ENCODE peak calls at places on chromosomes 13 and 19, in four cellular contexts. J is transverse colon, W is H1, C is stomach. F is an unnamed sample.

GRCh38 chr19:40223135-40223822 is 3.2 kb downstream of the CCNP start:
- DNase-seq in J (peak; percentile 67), W (peak; percentile 89), C (peak; percentile 30), F (peak; percentile 90)

GRCh38 chr13:36530050-36530789 is 97.9 kb downstream of the CCNA1 start:
- DNase-seq in J (no peak), W (no peak), C (no peak), F (peak; percentile 36)

GRCh38 chr19:20278342-20278741 is 111.3 kb downstream of the ZNF486 start:
- DNase-seq in J (peak; percentile 12), W (no peak), C (peak; percentile 43), F (peak; percentile 58)

GRCh38 chr19:45667620-45668341 is at the start of gene GIPR:
- DNase-seq in J (peak; percentile 84), W (peak; percentile 89), C (peak; percentile 78), F (peak; percentile 90)

GRCh38 chr13:51113186-51113881 is 2.3 kb upstream of the C13orf42 start:
- DNase-seq in J (no peak), W (no peak), C (no peak), F (no peak)

GRCh38 chr19:44943801-44944249 is 1.8 kb downstream of the APOC4 start:
- DNase-seq in J (peak; percentile 60), W (no peak), C (peak; percentile 31), F (peak; percentile 81)

GRCh38 chr13:46909037-46909436 is 12.2 kb upstream of the HTR2A start:
- DNase-seq in J (no peak), W (no peak), C (no peak), F (no peak)

GRCh38 chr13:43516401-43516826 is 270.4 kb downstream of the ENOX1 start:
- DNase-seq in J (no peak), W (no peak), C (no peak), F (no peak)

GRCh38 chr13:64529874-64530485 is 2700.2 kb downstream of the PCDH9 start:
- DNase-seq in J (no peak), W (peak; percentile 52), C (no peak), F (no peak)

GRCh38 chr13:51643114-51643881 is 59.0 kb downstream of the WDFY2 start:
- DNase-seq in J (no peak), W (no peak), C (no peak), F (no peak)

GRCh38 chr19:13692096-13692495 is 72.2 kb upstream of the MRI1 start:
- DNase-seq in J (no peak), W (no peak), C (no peak), F (no peak)

GRCh38 chr19:7552781-7553180 is 17.3 kb downstream of the PNPLA6 start:
- DNase-seq in J (no peak), W (no peak), C (no peak), F (no peak)

GRCh38 chr19:32041681-32042292 is 303.6 kb upstream of the ZNF507 start:
- DNase-seq in J (peak; percentile 40), W (peak; percentile 59), C (no peak), F (peak; percentile 41)

GRCh38 chr19:15248648-15249559 is 16.7 kb upstream of the EPHX3 start:
- DNase-seq in J (peak; percentile 74), W (no peak), C (peak; percentile 76), F (peak; percentile 90)

GRCh38 chr13:111322001-111322915 is 1.8 kb downstream of the TEX29 start:
- DNase-seq in J (no peak), W (peak; percentile 39), C (peak; percentile 17), F (no peak)

GRCh38 chr13:38693641-38694040 is 6.8 kb downstream of the FREM2 start:
- DNase-seq in J (no peak), W (no peak), C (peak; percentile 38), F (no peak)

GRCh38 chr13:52455677-52456041 is 381 bp downstream of the CKAP2 start:
- DNase-seq in J (peak; percentile 77), W (peak; percentile 94), C (peak; percentile 65), F (peak; percentile 77)

GRCh38 chr19:10808937-10809655 is 26.9 kb downstream of the TMED1 start:
- DNase-seq in J (no peak), W (no peak), C (peak; percentile 36), F (no peak)

GRCh38 chr19:53865918-53866696 is 1.6 kb upstream of the MYADM start:
- DNase-seq in J (peak; percentile 81), W (peak; percentile 83), C (peak; percentile 71), F (peak; percentile 96)

GRCh38 chr13:109704771-109705628 is 81.4 kb downstream of the IRS2 start:
- DNase-seq in J (peak; percentile 59), W (no peak), C (peak; percentile 57), F (peak; percentile 86)
- TF ChIP-seq EP300 in J (no peak), W (no peak), C (no peak), F (no peak)

GRCh38 chr19:33407140-33407551 is 33.6 kb downstream of the CEBPG start:
- DNase-seq in J (no peak), W (no peak), C (no peak), F (no peak)
- TF ChIP-seq CTCF in J (no peak), W (no peak), C (peak; percentile 15), F (no peak)

GRCh38 chr13:62212246-62212645 is 796.6 kb upstream of the PCDH20 start:
- DNase-seq in J (no peak), W (no peak), C (no peak), F (peak; percentile 67)

GRCh38 chr13:62205273-62205672 is 789.6 kb upstream of the PCDH20 start:
- DNase-seq in J (no peak), W (no peak), C (no peak), F (no peak)

GRCh38 chr13:62210951-62211350 is 795.3 kb upstream of the PCDH20 start:
- DNase-seq in J (no peak), W (no peak), C (no peak), F (no peak)

GRCh38 chr13:62207388-62207787 is 791.7 kb upstream of the PCDH20 start:
- DNase-seq in J (no peak), W (no peak), C (no peak), F (no peak)

DNA sequence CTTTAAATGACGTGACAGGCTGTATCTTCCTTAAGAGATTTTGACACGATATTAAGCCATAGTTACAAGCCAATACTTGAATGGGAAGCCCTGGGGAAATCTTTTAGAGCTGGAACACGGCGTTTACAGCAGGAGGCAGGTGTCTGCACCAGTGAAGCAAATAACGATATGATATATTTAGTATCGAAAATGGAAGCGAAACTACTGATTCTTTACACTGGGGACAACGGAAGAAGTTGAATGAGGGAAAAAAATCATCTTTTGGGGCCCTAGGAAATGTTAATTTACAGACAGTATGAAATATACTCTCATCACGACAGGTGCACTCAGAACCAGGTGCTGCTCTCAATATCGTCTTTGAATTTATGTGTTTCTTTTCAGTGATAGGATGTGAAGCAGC is 793.9 kb upstream of the PCDH20 start:
- DNase-seq in J (peak; percentile 8), W (no peak), C (no peak), F (no peak)
- TF ChIP-seq EP300 in J (no peak), W (no peak), C (no peak), F (no peak)

GRCh38 chr19:50880241-50880640 is 7.0 kb downstream of the KLK2 start:
- DNase-seq in J (no peak), W (no peak), C (no peak), F (no peak)

GRCh38 chr19:50877338-50877737 is 4.1 kb downstream of the KLK2 start:
- DNase-seq in J (peak; percentile 39), W (no peak), C (no peak), F (peak; percentile 52)

GRCh38 chr19:50878851-50879250 is 5.6 kb downstream of the KLK2 start:
- DNase-seq in J (no peak), W (no peak), C (no peak), F (no peak)

DNA sequence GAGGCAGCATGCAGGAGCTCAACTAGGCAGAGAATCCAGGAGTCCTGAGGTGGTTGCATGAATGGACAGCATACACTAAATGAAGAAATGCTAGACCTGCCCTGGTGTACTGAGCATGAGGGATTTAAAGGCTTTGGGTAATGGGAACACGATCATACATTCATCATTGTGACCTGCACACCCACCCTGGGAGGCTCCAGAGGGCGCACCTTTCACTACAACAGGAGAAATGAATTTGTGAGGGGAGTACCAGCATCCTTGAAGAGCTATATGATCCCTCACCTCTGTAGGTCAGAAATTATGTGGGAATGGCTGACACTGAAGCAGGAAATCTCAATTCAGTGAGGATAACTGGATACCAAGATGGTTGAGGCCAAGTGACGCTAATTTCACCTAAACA is 8.9 kb downstream of the KLK2 start:
- DNase-seq in J (no peak), W (no peak), C (no peak), F (no peak)
- TF ChIP-seq CTCF in J (no peak), W (no peak), C (no peak), F (no peak)

DNA sequence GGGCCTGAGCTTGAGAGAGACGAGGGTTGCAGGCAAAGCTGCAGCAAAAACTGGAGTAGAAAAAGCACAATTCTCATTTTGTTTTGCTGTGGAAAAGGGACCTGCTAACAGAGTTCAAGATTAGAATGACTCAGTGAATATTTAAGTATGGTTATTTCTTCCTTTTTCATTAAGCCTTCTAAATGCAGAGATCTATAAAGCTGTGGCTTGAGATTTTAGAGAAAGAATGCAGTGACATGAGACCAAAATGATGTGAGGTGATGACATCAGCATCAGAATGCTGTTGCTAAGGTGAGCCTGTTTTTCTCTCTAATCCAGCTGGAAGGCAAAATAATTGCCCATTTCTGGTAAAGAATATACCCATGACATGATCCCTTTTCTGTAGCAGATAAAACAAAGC is 10.8 kb upstream of the MBNL2 start:
- DNase-seq in J (no peak), W (no peak), C (no peak), F (no peak)
- TF ChIP-seq EP300 in J (no peak), W (no peak), C (no peak), F (no peak)

DNA sequence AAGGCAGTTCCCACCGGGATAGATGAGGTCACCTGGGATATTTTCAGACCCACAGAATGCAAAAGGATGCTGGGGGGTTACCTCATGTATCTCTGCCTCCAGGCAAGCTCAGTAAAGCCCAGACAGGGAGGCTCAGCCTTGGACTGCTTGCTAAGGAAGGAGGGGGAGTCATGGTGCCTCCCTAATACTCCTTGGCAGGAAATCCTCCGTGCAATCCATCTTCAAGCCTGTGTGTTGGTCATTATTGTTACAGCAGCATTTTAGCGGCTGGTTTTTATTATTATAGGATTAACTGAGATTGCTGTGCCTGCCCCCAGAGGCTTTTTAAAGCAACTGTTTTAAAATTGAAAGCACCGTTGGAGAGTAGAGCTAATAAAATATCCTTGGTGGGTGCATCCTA is 188.5 kb upstream of the UBL3 start:
- DNase-seq in J (no peak), W (no peak), C (no peak), F (no peak)
- TF ChIP-seq CTCF in J (no peak), W (no peak), C (no peak), F (no peak)